ENCODE peak calls at places on chromosomes 3 and 15, in eight cellular contexts. K is endothelial cell, W is suprapubic skin, L is body of pancreas, X is RWPE1, C is AG10803, D is PC-9, Y is AG04449. N is an unnamed sample.

GRCh38 chr15:100809151-100809550 is 70.5 kb upstream of the ALDH1A3 start:
- DNase-seq in K (no peak), W (no peak), L (no peak), X (no peak), C (peak), D (peak), Y (no peak), N (peak)

GRCh38 chr15:70703066-70703465 is 60.3 kb downstream of the UACA start:
- DNase-seq in K (no peak), W (no peak), L (no peak), X (no peak), C (peak), D (no peak), Y (no peak), N (no peak)

GRCh38 chr3:18378218-18378617 is 46.9 kb downstream of the SATB1 start:
- DNase-seq in K (no peak), W (no peak), L (no peak), X (no peak), C (no peak), D (no peak), Y (no peak), N (no peak)

GRCh38 chr15:72939855-72940631 is 112.2 kb upstream of the NEO1 start:
- DNase-seq in K (no peak), W (no peak), L (no peak), X (no peak), C (no peak), D (no peak), Y (no peak), N (no peak)

GRCh38 chr15:68781766-68782588 is 38.7 kb downstream of the ANP32A start:
- DNase-seq in K (peak), W (no peak), L (no peak), X (no peak), C (no peak), D (no peak), Y (no peak), N (no peak)

GRCh38 chr3:134567605-134568004 is 81.7 kb downstream of the CEP63 start:
- DNase-seq in K (no peak), W (no peak), L (no peak), X (no peak), C (no peak), D (no peak), Y (no peak), N (no peak)

GRCh38 chr15:50546566-50546965 is at the start of gene USP50:
- DNase-seq in K (no peak), W (no peak), L (no peak), X (no peak), C (no peak), D (no peak), Y (no peak), N (no peak)

GRCh38 chr15:72782993-72783562 is 480 bp downstream of the ADPGK start:
- DNase-seq in K (no peak), W (no peak), L (no peak), X (peak), C (peak), D (no peak), Y (no peak), N (peak)

GRCh38 chr3:171776839-171777607 is 33.3 kb downstream of the PLD1 start:
- DNase-seq in K (peak), W (no peak), L (no peak), X (no peak), C (no peak), D (no peak), Y (no peak), N (no peak)

GRCh38 chr3:151379083-151379734 is 5.3 kb downstream of the P2RY12 start:
- DNase-seq in K (peak), W (no peak), L (peak), X (peak), C (no peak), D (no peak), Y (no peak), N (peak)

GRCh38 chr3:197718904-197719303 is 17.8 kb downstream of the RUBCN start:
- DNase-seq in K (no peak), W (no peak), L (peak), X (peak), C (peak), D (peak), Y (peak), N (peak)

GRCh38 chr3:139978966-139979365 is 44.0 kb downstream of the CLSTN2 start:
- DNase-seq in K (no peak), W (no peak), L (no peak), X (no peak), C (no peak), D (no peak), Y (no peak), N (no peak)

GRCh38 chr3:158918008-158918407 is 116.2 kb downstream of the MFSD1 start:
- DNase-seq in K (peak), W (no peak), L (peak), X (peak), C (peak), D (peak), Y (peak), N (peak)

GRCh38 chr15:57364282-57365007 is 11.9 kb upstream of the CGNL1 start:
- DNase-seq in K (peak), W (no peak), L (no peak), X (no peak), C (no peak), D (no peak), Y (no peak), N (peak)

GRCh38 chr3:183954875-183955274 is 62.8 kb downstream of the ABCC5 start:
- DNase-seq in K (no peak), W (no peak), L (no peak), X (no peak), C (no peak), D (no peak), Y (no peak), N (no peak)

GRCh38 chr3:133058243-133058642 is 20.1 kb downstream of the TMEM108 start:
- DNase-seq in K (no peak), W (no peak), L (no peak), X (no peak), C (no peak), D (no peak), Y (no peak), N (no peak)

GRCh38 chr3:111874177-111874820 is 15.2 kb downstream of the PHLDB2 start:
- DNase-seq in K (no peak), W (no peak), L (no peak), X (peak), C (peak), D (peak), Y (no peak), N (peak)

GRCh38 chr15:77414781-77415442 is 5.0 kb downstream of the PEAK1 start:
- DNase-seq in K (no peak), W (no peak), L (no peak), X (no peak), C (no peak), D (no peak), Y (no peak), N (no peak)

GRCh38 chr15:33145447-33145846 is 49.1 kb downstream of the FMN1 start:
- DNase-seq in K (no peak), W (no peak), L (no peak), X (peak), C (no peak), D (no peak), Y (no peak), N (no peak)

GRCh38 chr3:47421741-47422649 is 41.2 kb downstream of the PTPN23 start:
- DNase-seq in K (no peak), W (no peak), L (peak), X (no peak), C (peak), D (no peak), Y (no peak), N (peak)

GRCh38 chr3:46892285-46893145 is 15.0 kb downstream of the PTH1R start:
- DNase-seq in K (peak), W (peak), L (peak), X (peak), C (peak), D (peak), Y (no peak), N (peak)

GRCh38 chr3:95715137-95715536 is 1099.3 kb upstream of the EPHA6 start:
- DNase-seq in K (no peak), W (no peak), L (no peak), X (no peak), C (no peak), D (no peak), Y (no peak), N (no peak)

GRCh38 chr3:66416556-66417304 is 84.1 kb downstream of the LRIG1 start:
- DNase-seq in K (no peak), W (no peak), L (no peak), X (no peak), C (no peak), D (no peak), Y (no peak), N (peak)

GRCh38 chr3:131840151-131840797 is 194.5 kb downstream of the CPNE4 start:
- DNase-seq in K (no peak), W (no peak), L (no peak), X (no peak), C (peak), D (no peak), Y (no peak), N (no peak)

GRCh38 chr3:130529816-130530215 is 12.8 kb downstream of the COL6A6 start:
- DNase-seq in K (no peak), W (no peak), L (no peak), X (no peak), C (no peak), D (no peak), Y (no peak), N (no peak)

GRCh38 chr3:8742921-8743605 is 9.5 kb downstream of the CAV3 start:
- DNase-seq in K (no peak), W (peak), L (no peak), X (peak), C (peak), D (no peak), Y (no peak), N (peak)

GRCh38 chr3:170740726-170741591 is 129.0 kb downstream of the RPL22L1 start:
- DNase-seq in K (no peak), W (peak), L (peak), X (peak), C (peak), D (peak), Y (no peak), N (peak)

GRCh38 chr3:178690571-178690970 is 154.3 kb downstream of the KCNMB2 start:
- DNase-seq in K (no peak), W (no peak), L (no peak), X (peak), C (no peak), D (no peak), Y (no peak), N (peak)

GRCh38 chr15:81749667-81750360 is 296.0 kb downstream of the MEX3B start:
- DNase-seq in K (no peak), W (no peak), L (peak), X (no peak), C (no peak), D (no peak), Y (no peak), N (no peak)

GRCh38 chr3:168659015-168659414 is 563.3 kb upstream of the GOLIM4 start:
- DNase-seq in K (no peak), W (no peak), L (no peak), X (peak), C (no peak), D (no peak), Y (no peak), N (no peak)

GRCh38 chr3:15783361-15783969 is 14.3 kb downstream of the ANKRD28 start:
- DNase-seq in K (no peak), W (no peak), L (no peak), X (no peak), C (peak), D (no peak), Y (no peak), N (peak)

GRCh38 chr15:63507878-63508818 is 3.8 kb downstream of the USP3 start:
- DNase-seq in K (no peak), W (no peak), L (no peak), X (no peak), C (peak), D (no peak), Y (no peak), N (no peak)

GRCh38 chr3:191648787-191649186 is 187.8 kb downstream of the PYDC2 start:
- DNase-seq in K (no peak), W (no peak), L (no peak), X (peak), C (no peak), D (peak), Y (no peak), N (no peak)

GRCh38 chr3:32238816-32239637 is 547 bp downstream of the CMTM8 start:
- DNase-seq in K (peak), W (no peak), L (peak), X (peak), C (peak), D (no peak), Y (no peak), N (peak)

GRCh38 chr15:42911058-42911592 is 9.5 kb downstream of the TTBK2 start:
- DNase-seq in K (no peak), W (no peak), L (no peak), X (no peak), C (peak), D (no peak), Y (no peak), N (peak)

GRCh38 chr3:185200639-185201038 is 47.8 kb upstream of the C3orf70 start:
- DNase-seq in K (no peak), W (no peak), L (no peak), X (peak), C (peak), D (no peak), Y (no peak), N (peak)

GRCh38 chr15:68023307-68024101 is 30.6 kb upstream of the PIAS1 start:
- DNase-seq in K (no peak), W (no peak), L (no peak), X (no peak), C (no peak), D (no peak), Y (no peak), N (no peak)

DNA sequence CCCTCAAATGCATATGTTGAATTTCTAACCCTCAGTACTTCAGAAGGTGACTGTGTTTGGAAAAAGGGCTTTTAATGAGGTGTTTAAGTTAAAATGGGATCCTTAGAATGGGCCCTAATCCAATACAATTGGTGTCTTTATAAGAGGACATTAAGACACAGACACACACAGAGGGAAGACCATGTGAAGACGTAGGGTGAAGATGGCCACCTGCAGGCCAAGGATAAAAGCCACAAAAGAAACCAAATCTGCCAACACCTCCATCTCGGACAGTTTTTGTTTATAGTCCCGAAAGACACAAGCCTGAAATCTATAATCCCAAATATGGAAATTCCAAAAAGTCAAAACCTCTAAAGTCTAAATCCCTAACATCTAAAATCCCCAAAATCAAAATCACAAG is 4.1 kb upstream of the MASP1 start:
- DNase-seq in K (no peak), W (no peak), L (no peak), X (no peak), C (no peak), D (no peak), Y (no peak), N (peak)
- TF ChIP-seq CTCF in K (no peak), W (no peak), L (no peak), X (no peak), C (peak), D (peak), Y (no peak), N (peak)

DNA sequence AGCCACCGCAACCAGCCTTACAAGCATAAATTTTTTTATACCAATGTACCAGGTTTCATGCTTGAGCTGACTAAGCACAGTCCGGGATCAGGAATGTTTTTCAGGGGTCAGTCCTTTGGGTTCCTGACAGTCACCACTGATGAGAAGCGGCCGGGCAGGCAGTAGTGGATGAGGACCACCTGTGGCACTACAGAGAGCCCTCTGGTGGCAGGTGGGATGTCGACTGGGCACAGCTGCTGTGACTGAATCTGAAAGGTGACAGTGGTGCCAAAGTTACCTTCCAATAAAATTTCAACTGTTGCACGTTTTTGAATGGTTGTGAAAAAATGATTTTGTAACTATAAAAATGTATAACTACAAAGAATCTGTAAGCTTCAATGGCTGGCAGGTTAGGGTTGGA is 34.0 kb downstream of the TPRA1 start:
- DNase-seq in K (no peak), W (no peak), L (no peak), X (no peak), C (no peak), D (no peak), Y (no peak), N (no peak)
- TF ChIP-seq CTCF in K (peak), W (no peak), L (no peak), X (no peak), C (no peak), D (no peak), Y (no peak), N (peak)

GRCh38 chr3:59313365-59313764 is 263.5 kb upstream of the CFAP20DC start:
- DNase-seq in K (peak), W (no peak), L (peak), X (no peak), C (peak), D (no peak), Y (no peak), N (peak)
- TF ChIP-seq CTCF in K (peak), W (peak), L (peak), X (no peak), C (peak), D (peak), Y (peak), N (peak)

GRCh38 chr15:94930945-94931344 is 699.6 kb downstream of the MCTP2 start:
- DNase-seq in K (no peak), W (no peak), L (no peak), X (peak), C (no peak), D (no peak), Y (no peak), N (no peak)

GRCh38 chr15:94929282-94929681 is 697.9 kb downstream of the MCTP2 start:
- DNase-seq in K (no peak), W (no peak), L (no peak), X (no peak), C (no peak), D (no peak), Y (no peak), N (no peak)

GRCh38 chr15:94930441-94930840 is 699.1 kb downstream of the MCTP2 start:
- DNase-seq in K (no peak), W (no peak), L (no peak), X (peak), C (no peak), D (no peak), Y (no peak), N (no peak)

GRCh38 chr15:94937243-94937642 is 705.9 kb downstream of the MCTP2 start:
- DNase-seq in K (no peak), W (no peak), L (no peak), X (no peak), C (no peak), D (no peak), Y (no peak), N (no peak)

DNA sequence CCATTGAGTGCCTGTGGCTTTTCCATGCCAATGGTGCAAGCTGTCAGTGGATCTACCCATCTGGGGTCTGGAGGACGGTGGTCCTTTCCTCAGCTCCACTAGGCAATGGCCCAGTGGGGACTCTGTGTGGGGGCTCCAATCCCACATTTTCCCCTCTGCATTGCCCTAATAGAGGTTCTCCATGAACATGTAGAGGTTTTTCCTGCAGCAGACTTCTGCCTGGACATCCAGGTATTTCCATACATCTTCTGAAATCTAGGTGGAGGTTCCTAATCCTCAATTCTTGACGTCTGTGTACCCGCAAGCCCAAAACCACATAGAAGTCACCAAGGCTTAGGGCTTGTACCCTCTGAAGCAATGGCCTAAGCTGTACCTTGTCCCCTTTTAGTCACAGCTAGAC is 703.1 kb downstream of the MCTP2 start:
- DNase-seq in K (no peak), W (no peak), L (no peak), X (no peak), C (no peak), D (no peak), Y (no peak), N (no peak)
- TF ChIP-seq CTCF in K (no peak), W (no peak), L (no peak), X (no peak), C (no peak), D (no peak), Y (no peak), N (no peak)

GRCh38 chr3:43165786-43166185 is 59.9 kb upstream of the POMGNT2 start:
- DNase-seq in K (no peak), W (no peak), L (no peak), X (no peak), C (no peak), D (no peak), Y (no peak), N (no peak)
- TF ChIP-seq CTCF in K (no peak), W (no peak), L (no peak), X (no peak), C (no peak), D (no peak), Y (no peak), N (no peak)

DNA sequence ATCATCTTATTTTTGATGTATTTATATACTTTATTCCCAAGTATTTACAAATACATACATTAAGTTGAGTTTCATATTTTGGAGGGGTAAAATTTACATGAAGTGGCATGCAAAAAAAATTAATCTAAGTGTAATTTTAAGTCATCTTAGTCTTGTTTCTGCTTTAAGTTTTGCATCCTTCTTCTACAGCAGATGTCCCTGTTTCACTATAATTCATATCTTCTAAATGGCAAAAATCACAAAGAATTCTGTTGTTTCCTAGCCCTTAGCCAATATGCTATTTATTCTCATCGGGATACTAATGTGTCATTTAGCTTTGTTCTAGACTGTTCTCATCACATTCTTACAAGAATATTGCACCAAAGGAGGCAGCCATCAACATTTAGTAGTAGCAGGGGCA is 831.9 kb downstream of the GBE1 start:
- DNase-seq in K (no peak), W (no peak), L (no peak), X (no peak), C (no peak), D (no peak), Y (no peak), N (no peak)
- TF ChIP-seq CTCF in K (no peak), W (no peak), L (no peak), X (no peak), C (no peak), D (no peak), Y (no peak), N (no peak)

GRCh38 chr15:39602143-39602542 is 21.3 kb downstream of the THBS1 start:
- DNase-seq in K (no peak), W (no peak), L (no peak), X (no peak), C (no peak), D (no peak), Y (no peak), N (no peak)
- TF ChIP-seq CTCF in K (no peak), W (no peak), L (no peak), X (no peak), C (peak), D (no peak), Y (no peak), N (no peak)

GRCh38 chr3:177196473-177197040 is 725 bp downstream of the TBL1XR1 start:
- DNase-seq in K (peak), W (no peak), L (peak), X (peak), C (peak), D (no peak), Y (no peak), N (peak)
- TF ChIP-seq CTCF in K (no peak), W (no peak), L (no peak), X (no peak), C (no peak), D (no peak), Y (no peak), N (no peak)